ENCODE peak calls at places on chromosomes 3 and 15, in seven cellular contexts. O is left cardiac atrium; L is NCI-H524; Y is SW 1271; Z is AG09309; E is GM03348; C is CD4-positive, CD25-positive, alpha-beta regulatory T cell. P is an unnamed sample.

GRCh38 chr15:68487087-68487843 is 55.3 kb upstream of the ITGA11 start:
- DNase-seq in O (no peak), L (no peak), Y (no peak), Z (no peak), E (peak; percentile 54), C (no peak), P (peak; percentile 75)

GRCh38 chr15:75721462-75721922 is 8.8 kb upstream of the CSPG4 start:
- DNase-seq in O (no peak), L (no peak), Y (no peak), Z (no peak), E (no peak), C (no peak), P (no peak)

GRCh38 chr3:130834476-130834875 is 59.4 kb upstream of the ATP2C1 start:
- DNase-seq in O (no peak), L (no peak), Y (no peak), Z (no peak), E (peak; percentile 14), C (no peak), P (peak; percentile 29)

GRCh38 chr3:141797167-141797773 is 34.1 kb downstream of the GRK7 start:
- DNase-seq in O (peak; percentile 77), L (peak; percentile 36), Y (no peak), Z (no peak), E (peak; percentile 71), C (peak; percentile 23), P (no peak)

GRCh38 chr3:188491276-188491687 is 337.3 kb downstream of the LPP start:
- DNase-seq in O (no peak), L (no peak), Y (no peak), Z (no peak), E (peak; percentile 33), C (no peak), P (peak; percentile 59)

GRCh38 chr3:170848294-170848917 is 21.6 kb downstream of the RPL22L1 start:
- DNase-seq in O (no peak), L (peak; percentile 35), Y (peak; percentile 64), Z (no peak), E (peak; percentile 54), C (no peak), P (peak; percentile 20)

GRCh38 chr3:170220871-170221270 is 1.4 kb upstream of the PRKCI start:
- DNase-seq in O (no peak), L (no peak), Y (no peak), Z (no peak), E (no peak), C (no peak), P (no peak)

GRCh38 chr3:197381371-197381770 is 83.0 kb upstream of the DLG1 start:
- DNase-seq in O (no peak), L (no peak), Y (no peak), Z (no peak), E (no peak), C (no peak), P (no peak)

GRCh38 chr3:196501316-196502064 is 2.1 kb downstream of the RNF168 start:
- DNase-seq in O (no peak), L (peak; percentile 45), Y (peak; percentile 13), Z (no peak), E (no peak), C (no peak), P (no peak)

GRCh38 chr3:82462977-82463376 is 701.5 kb upstream of the GBE1 start:
- DNase-seq in O (no peak), L (peak; percentile 23), Y (no peak), Z (no peak), E (no peak), C (no peak), P (no peak)

GRCh38 chr3:129605593-129606521 is 619 bp downstream of the PLXND1 start:
- DNase-seq in O (peak; percentile 69), L (peak; percentile 69), Y (no peak), Z (no peak), E (peak; percentile 57), C (no peak), P (no peak)

GRCh38 chr15:57861039-57861638 is 154.6 kb downstream of the POLR2M start:
- DNase-seq in O (no peak), L (peak; percentile 76), Y (peak; percentile 66), Z (peak; percentile 39), E (peak; percentile 52), C (no peak), P (peak; percentile 51)

GRCh38 chr3:7682822-7683229 is 818.8 kb upstream of the LMCD1 start:
- DNase-seq in O (peak; percentile 60), L (no peak), Y (no peak), Z (no peak), E (peak; percentile 5), C (no peak), P (peak; percentile 74)